ENCODE peak calls at places on chromosomes 3 and 15, in four cellular contexts. One of them, this sample, is unnamed.

GRCh38 chr3:21477896-21478295 is 273.1 kb downstream of the ZNF385D start:
- DNase-seq in left ventricle myocardium inferior: no peak
- DNase-seq in transverse colon: no peak
- DNase-seq in brain microvascular endothelial cell: no peak
- DNase-seq in this sample: no peak

GRCh38 chr15:78242128-78242527 is 7.8 kb upstream of the ACSBG1 start:
- DNase-seq in left ventricle myocardium inferior: no peak
- DNase-seq in brain microvascular endothelial cell: no peak
- DNase-seq in transverse colon: peak; percentile 57
- DNase-seq in this sample: no peak

GRCh38 chr15:38853608-38854007 is 289.0 kb upstream of the RASGRP1 start:
- DNase-seq in transverse colon: no peak
- DNase-seq in left ventricle myocardium inferior: no peak
- DNase-seq in brain microvascular endothelial cell: peak; percentile 57
- DNase-seq in this sample: peak; percentile 32

GRCh38 chr15:67807141-67807540 is 18.2 kb upstream of the SKOR1 start:
- DNase-seq in brain microvascular endothelial cell: no peak
- DNase-seq in transverse colon: no peak
- DNase-seq in left ventricle myocardium inferior: no peak
- DNase-seq in this sample: no peak

GRCh38 chr15:54101664-54102270 is 123.5 kb downstream of the UNC13C start:
- DNase-seq in transverse colon: no peak
- DNase-seq in brain microvascular endothelial cell: no peak
- DNase-seq in left ventricle myocardium inferior: no peak
- DNase-seq in this sample: peak; percentile 5

GRCh38 chr3:141659821-141660597 is 78.1 kb upstream of the RNF7 start:
- DNase-seq in brain microvascular endothelial cell: peak; percentile 17
- DNase-seq in left ventricle myocardium inferior: peak; percentile 66
- DNase-seq in transverse colon: peak; percentile 49
- DNase-seq in this sample: no peak

GRCh38 chr15:62658498-62658897 is 384.0 kb upstream of the TPM1 start:
- DNase-seq in left ventricle myocardium inferior: no peak
- DNase-seq in transverse colon: no peak
- DNase-seq in brain microvascular endothelial cell: peak; percentile 12
- DNase-seq in this sample: peak; percentile 5

GRCh38 chr15:55254916-55255679 is 34.5 kb downstream of the RAB27A start:
- DNase-seq in brain microvascular endothelial cell: no peak
- DNase-seq in left ventricle myocardium inferior: no peak
- DNase-seq in transverse colon: no peak
- DNase-seq in this sample: no peak

GRCh38 chr15:70488002-70488605 is 275.3 kb downstream of the UACA start:
- DNase-seq in brain microvascular endothelial cell: peak; percentile 71
- DNase-seq in left ventricle myocardium inferior: peak; percentile 69
- DNase-seq in transverse colon: peak; percentile 78
- DNase-seq in this sample: peak; percentile 56

GRCh38 chr15:25177955-25178801 is 223.4 kb downstream of the SNRPN start:
- DNase-seq in brain microvascular endothelial cell: no peak
- DNase-seq in transverse colon: peak; percentile 2
- DNase-seq in left ventricle myocardium inferior: peak; percentile 7
- DNase-seq in this sample: no peak

GRCh38 chr3:10223676-10224639 is 24.3 kb upstream of the TATDN2 start:
- DNase-seq in transverse colon: peak; percentile 62
- DNase-seq in left ventricle myocardium inferior: no peak
- DNase-seq in brain microvascular endothelial cell: no peak
- DNase-seq in this sample: no peak

DNA sequence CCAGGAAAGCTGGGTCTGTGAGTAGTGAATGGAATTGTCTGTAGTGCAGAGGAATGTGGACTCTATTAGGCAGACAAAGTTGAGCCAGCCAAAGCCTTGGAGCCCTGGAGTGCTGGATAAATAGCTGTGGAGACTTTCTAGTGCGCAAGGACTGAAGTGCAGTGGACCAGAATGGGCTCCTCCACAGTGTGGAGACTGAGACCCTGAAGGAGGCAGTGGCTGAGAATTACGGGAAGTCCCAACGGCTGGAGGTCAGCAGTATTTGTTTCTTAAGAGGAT is 902 bp downstream of the ZNF662 start:
- DNase-seq in brain microvascular endothelial cell: no peak
- DNase-seq in transverse colon: no peak
- DNase-seq in left ventricle myocardium inferior: no peak
- DNase-seq in this sample: no peak
- H3K4me3 ChIP-seq in brain microvascular endothelial cell: no peak overlapping the region
- H3K4me3 ChIP-seq in transverse colon: peak overlapping the region; percentile 57
- H3K4me3 ChIP-seq in left ventricle myocardium inferior: peak overlapping the region; percentile 81
- H3K4me3 ChIP-seq in this sample: no peak overlapping the region

GRCh38 chr15:32649336-32649735 is 7.8 kb downstream of the SCG5 start:
- DNase-seq in transverse colon: no peak
- DNase-seq in brain microvascular endothelial cell: peak; percentile 60
- DNase-seq in left ventricle myocardium inferior: no peak
- DNase-seq in this sample: peak; percentile 37
- TF ChIP-seq CTCF in transverse colon: no peak
- TF ChIP-seq CTCF in brain microvascular endothelial cell: peak; percentile 77
- TF ChIP-seq CTCF in left ventricle myocardium inferior: no peak
- TF ChIP-seq CTCF in this sample: peak; percentile 50

GRCh38 chr3:187669675-187670504 is at the start of gene SST:
- DNase-seq in left ventricle myocardium inferior: no peak
- DNase-seq in brain microvascular endothelial cell: peak; percentile 52
- DNase-seq in transverse colon: peak; percentile 8
- DNase-seq in this sample: peak; percentile 47
- H3K27me3 ChIP-seq in left ventricle myocardium inferior: peaks cover 86% of the 10 kb centered on the region
- H3K27me3 ChIP-seq in brain microvascular endothelial cell: peaks cover 2% of the 10 kb centered on the region
- H3K27me3 ChIP-seq in transverse colon: peaks cover 60% of the 10 kb centered on the region
- H3K27me3 ChIP-seq in this sample: peaks cover 4% of the 10 kb centered on the region

DNA sequence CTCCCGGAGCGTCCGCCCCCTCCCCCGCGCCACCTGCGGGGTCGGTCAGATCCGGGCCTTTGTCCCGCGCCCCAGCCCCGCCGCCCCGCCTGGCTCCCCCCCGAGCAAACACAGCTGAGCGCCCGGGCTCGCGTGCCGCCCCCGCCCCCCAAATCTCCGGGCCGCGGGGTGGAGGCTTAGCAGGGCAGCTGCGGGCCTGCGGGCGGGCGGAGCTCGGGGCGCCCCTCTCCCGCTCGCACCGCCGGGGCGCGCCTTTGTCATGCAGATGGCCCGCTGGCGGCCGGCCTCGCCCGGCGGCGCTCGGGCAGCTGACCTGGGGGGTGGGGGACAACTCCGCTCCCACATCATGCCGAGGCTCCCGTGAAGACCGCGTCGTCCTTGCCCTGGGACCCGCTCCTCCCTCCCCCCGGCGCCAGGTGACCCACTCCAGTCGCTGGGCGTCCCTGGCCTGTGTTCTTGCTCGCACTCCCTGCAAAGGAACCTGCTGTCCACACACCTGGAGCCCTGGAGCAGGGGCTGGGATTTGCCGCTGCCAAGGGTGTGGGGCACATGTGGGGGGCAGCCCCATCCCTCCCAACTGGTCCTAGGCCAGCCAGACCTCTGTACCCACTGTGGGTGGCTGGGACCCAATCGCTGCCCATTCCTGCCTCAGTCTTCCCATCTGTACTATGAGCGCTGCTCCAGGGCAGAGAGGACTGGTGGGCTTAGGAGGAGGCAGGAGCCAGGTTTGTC is 33.6 kb downstream of the DNAJB8 start:
- DNase-seq in left ventricle myocardium inferior: no peak
- DNase-seq in transverse colon: no peak
- DNase-seq in brain microvascular endothelial cell: no peak
- DNase-seq in this sample: no peak
- H3K4me3 ChIP-seq in left ventricle myocardium inferior: peak overlapping the region; percentile 62
- H3K4me3 ChIP-seq in transverse colon: peak overlapping the region; percentile 35
- H3K4me3 ChIP-seq in brain microvascular endothelial cell: no peak overlapping the region
- H3K4me3 ChIP-seq in this sample: no peak overlapping the region

DNA sequence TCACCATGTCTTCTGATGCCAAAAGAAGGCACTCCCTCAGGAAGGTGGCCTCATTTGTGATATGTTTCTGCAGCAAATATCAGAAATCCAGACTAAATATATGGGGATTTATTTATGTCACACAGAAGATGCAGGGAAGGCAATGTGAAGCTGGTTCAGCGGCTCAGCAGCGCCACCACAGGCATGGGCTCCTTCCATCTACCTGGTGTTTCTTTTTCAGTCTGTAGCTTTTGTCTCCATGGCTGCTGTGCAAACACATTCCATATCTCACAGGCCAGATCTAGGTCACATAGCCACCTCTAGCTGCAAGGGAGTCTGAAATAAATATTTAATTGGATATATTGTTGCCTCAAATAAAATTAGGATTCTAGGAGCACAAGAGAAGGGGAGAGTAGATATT is 502.1 kb upstream of the IL12A start:
- DNase-seq in brain microvascular endothelial cell: no peak
- DNase-seq in left ventricle myocardium inferior: no peak
- DNase-seq in transverse colon: no peak
- DNase-seq in this sample: peak; percentile 3
- TF ChIP-seq CTCF in brain microvascular endothelial cell: no peak
- TF ChIP-seq CTCF in left ventricle myocardium inferior: no peak
- TF ChIP-seq CTCF in transverse colon: no peak
- TF ChIP-seq CTCF in this sample: peak; percentile 17